ENCODE peak calls at places on chromosomes 6 and 20, in six cellular contexts. N is neuronal stem cell, M is H9, F is H1, Z is mesenchymal stem cell, I is trophoblast cell. H is an unnamed sample.

GRCh38 chr6:145544514-145544913 is 190.8 kb downstream of the EPM2A start:
- DNase-seq in M (no peak), N (no peak), F (no peak), I (no peak), Z (no peak), H (no peak)

GRCh38 chr6:114055319-114055718 is 84.4 kb upstream of the HDAC2 start:
- DNase-seq in M (no peak), F (no peak), I (no peak), N (no peak), Z (no peak), H (no peak)

GRCh38 chr20:1263853-1264252 is 2.2 kb upstream of the SNPH start:
- DNase-seq in Z (peak), F (no peak), N (no peak), M (no peak), I (no peak), H (peak)

GRCh38 chr6:157535354-157536217 is 154.6 kb downstream of the ZDHHC14 start:
- DNase-seq in I (no peak), M (no peak), F (no peak), Z (peak), N (no peak), H (peak)

GRCh38 chr6:10205892-10206291 is 209.0 kb downstream of the TFAP2A start:
- DNase-seq in I (no peak), N (no peak), Z (no peak), F (no peak), M (no peak), H (no peak)

GRCh38 chr6:38387994-38388393 is 251.7 kb downstream of the BTBD9 start:
- DNase-seq in I (no peak), N (no peak), M (no peak), Z (no peak), F (no peak), H (peak)

GRCh38 chr6:167505199-167505598 is 180.3 kb downstream of the TTLL2 start:
- DNase-seq in Z (no peak), N (no peak), F (no peak), I (no peak), M (no peak), H (no peak)

GRCh38 chr20:57108742-57109141 is 157.7 kb downstream of the BMP7 start:
- DNase-seq in I (no peak), F (no peak), N (no peak), Z (no peak), M (no peak), H (no peak)

GRCh38 chr20:51378171-51378928 is 164.2 kb downstream of the NFATC2 start:
- DNase-seq in N (no peak), M (peak), F (no peak), Z (no peak), I (no peak), H (no peak)

GRCh38 chr6:47446974-47447373 is 30.6 kb upstream of the CD2AP start:
- DNase-seq in M (no peak), I (no peak), N (no peak), Z (no peak), F (no peak), H (no peak)

GRCh38 chr6:166318227-166318626 is 10.0 kb upstream of the PRR18 start:
- DNase-seq in F (no peak), M (no peak), Z (no peak), I (peak), N (no peak), H (no peak)
- H4K91ac ChIP-seq in F (no peak), M (no peak), Z (no peak), I (no peak), N (no peak), H (no peak)

GRCh38 chr6:35354361-35355135 is 12.2 kb downstream of the PPARD start:
- DNase-seq in F (no peak), N (no peak), M (no peak), Z (peak), I (no peak), H (peak)
- H4K91ac ChIP-seq in F (no peak), N (no peak), M (no peak), Z (no peak), I (no peak), H (no peak)

DNA sequence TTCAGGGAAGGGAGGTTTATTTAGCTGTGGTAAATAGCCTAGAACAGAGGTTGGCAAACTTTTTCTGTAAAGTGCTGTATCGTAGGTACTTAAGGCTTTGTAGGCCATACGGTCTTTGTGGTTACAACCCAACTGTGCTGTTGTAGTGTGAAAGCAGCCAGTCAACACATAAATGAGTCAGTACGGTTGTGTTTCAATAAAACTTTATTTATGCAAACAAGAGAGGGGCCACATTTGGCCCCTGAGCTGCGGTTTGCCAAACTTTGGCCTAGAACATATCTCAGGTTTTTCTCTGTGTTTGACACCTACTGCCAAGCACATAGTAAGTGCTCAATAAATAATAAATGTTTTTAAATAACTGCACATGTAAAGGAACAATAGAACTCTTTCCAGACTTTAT is 102.2 kb downstream of the RNF144B start:
- DNase-seq in Z (no peak), I (no peak), F (no peak), N (no peak), M (no peak), H (no peak)
- H4K91ac ChIP-seq in Z (no peak), I (no peak), F (no peak), N (no peak), M (no peak), H (no peak)

DNA sequence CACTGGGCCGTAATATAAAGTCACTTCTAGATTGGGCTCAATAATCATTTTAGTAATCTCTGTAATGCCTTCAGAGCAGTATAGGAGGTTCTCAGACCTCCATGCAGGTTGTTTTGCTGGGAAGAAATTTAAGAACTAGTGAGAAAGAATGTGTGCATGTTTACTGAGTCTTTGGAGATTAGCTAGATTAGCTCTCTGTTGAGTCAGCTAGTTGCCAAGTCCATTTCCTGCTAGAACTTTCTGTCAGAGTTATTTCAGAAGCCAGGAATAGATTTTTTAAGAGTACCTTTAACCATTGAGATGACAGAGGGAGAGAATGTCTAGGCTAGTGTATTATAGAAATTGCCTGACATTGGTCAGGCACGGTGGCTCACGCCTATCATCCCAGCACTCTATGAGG is 33.3 kb downstream of the ORC3 start:
- DNase-seq in I (peak), Z (peak), M (no peak), N (no peak), F (no peak), H (peak)
- H4K91ac ChIP-seq in I (no peak), Z (no peak), M (no peak), N (no peak), F (no peak), H (no peak)

DNA sequence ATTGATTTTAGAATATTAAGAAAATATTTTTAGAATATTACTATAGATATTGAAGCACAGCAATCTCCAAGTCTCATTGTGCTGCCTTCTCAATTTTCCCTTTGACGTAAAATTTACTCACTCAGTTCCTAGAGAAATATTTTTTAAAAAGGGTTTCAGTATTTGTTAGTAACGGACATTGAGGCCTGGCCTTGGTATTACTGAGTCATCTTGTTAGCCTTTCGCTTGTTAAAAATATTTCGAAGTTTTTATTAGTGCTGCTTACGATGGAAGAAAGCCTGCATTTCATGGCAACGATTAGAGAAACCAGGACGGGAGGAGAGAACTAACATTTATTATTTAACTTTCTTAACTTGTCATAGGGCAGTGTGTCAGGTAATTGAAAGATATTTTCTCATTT is 82.2 kb downstream of the TIAM2 start:
- DNase-seq in M (no peak), I (no peak), N (no peak), F (no peak), Z (no peak), H (no peak)
- H4K91ac ChIP-seq in M (no peak), I (no peak), N (no peak), F (no peak), Z (no peak), H (no peak)

GRCh38 chr6:105620878-105621277 is 218.0 kb upstream of the PREP start:
- DNase-seq in Z (no peak), M (no peak), N (no peak), I (no peak), F (no peak), H (peak)

GRCh38 chr6:105619971-105620741 is 217.3 kb upstream of the PREP start:
- DNase-seq in I (no peak), F (no peak), M (no peak), Z (no peak), N (no peak), H (no peak)

GRCh38 chr6:105616521-105616920 is 213.6 kb upstream of the PREP start:
- DNase-seq in Z (no peak), F (no peak), I (no peak), N (no peak), M (no peak), H (no peak)

GRCh38 chr6:105621564-105622175 is 218.8 kb upstream of the PREP start:
- DNase-seq in M (no peak), N (no peak), I (no peak), Z (no peak), F (no peak), H (no peak)

DNA sequence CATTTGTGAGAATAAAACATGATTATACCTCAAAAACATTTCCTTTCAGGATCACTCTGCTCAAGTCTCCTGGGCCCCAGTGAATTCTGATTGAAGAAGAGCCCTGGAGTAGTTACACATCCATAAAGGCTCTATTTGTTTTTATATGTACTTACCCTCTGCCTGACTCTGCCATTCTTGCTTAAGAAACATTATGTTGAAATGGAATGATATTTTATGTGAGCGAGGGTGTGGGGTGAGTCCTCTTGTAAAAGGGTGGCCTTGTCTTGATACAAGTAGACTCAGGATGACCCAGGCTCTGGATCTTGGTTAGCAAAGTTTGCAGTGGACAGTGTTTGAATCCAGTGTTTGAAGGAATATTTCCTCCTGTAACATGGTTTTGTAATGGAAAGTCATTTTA is 215.4 kb upstream of the PREP start:
- DNase-seq in M (no peak), Z (no peak), I (no peak), F (no peak), N (no peak), H (no peak)
- H4K91ac ChIP-seq in M (no peak), Z (no peak), I (no peak), F (no peak), N (no peak), H (no peak)

GRCh38 chr6:53005667-53006250 is 10.7 kb upstream of the GSTA4 start:
- DNase-seq in Z (no peak), N (no peak), I (no peak), F (no peak), M (peak), H (no peak)

GRCh38 chr6:53014034-53014433 is 18.9 kb upstream of the GSTA4 start:
- DNase-seq in F (no peak), N (no peak), M (no peak), I (no peak), Z (peak), H (peak)

GRCh38 chr6:53011993-53012392 is 16.9 kb upstream of the GSTA4 start:
- DNase-seq in N (no peak), F (no peak), M (no peak), I (peak), Z (peak), H (peak)

GRCh38 chr6:53009511-53009910 is 14.4 kb upstream of the GSTA4 start:
- DNase-seq in F (no peak), M (no peak), Z (no peak), I (no peak), N (no peak), H (no peak)

GRCh38 chr6:53009056-53009455 is 14.0 kb upstream of the GSTA4 start:
- DNase-seq in F (no peak), I (no peak), M (no peak), N (no peak), Z (no peak), H (no peak)
- H4K91ac ChIP-seq in F (no peak), I (no peak), M (no peak), N (no peak), Z (no peak), H (no peak)

DNA sequence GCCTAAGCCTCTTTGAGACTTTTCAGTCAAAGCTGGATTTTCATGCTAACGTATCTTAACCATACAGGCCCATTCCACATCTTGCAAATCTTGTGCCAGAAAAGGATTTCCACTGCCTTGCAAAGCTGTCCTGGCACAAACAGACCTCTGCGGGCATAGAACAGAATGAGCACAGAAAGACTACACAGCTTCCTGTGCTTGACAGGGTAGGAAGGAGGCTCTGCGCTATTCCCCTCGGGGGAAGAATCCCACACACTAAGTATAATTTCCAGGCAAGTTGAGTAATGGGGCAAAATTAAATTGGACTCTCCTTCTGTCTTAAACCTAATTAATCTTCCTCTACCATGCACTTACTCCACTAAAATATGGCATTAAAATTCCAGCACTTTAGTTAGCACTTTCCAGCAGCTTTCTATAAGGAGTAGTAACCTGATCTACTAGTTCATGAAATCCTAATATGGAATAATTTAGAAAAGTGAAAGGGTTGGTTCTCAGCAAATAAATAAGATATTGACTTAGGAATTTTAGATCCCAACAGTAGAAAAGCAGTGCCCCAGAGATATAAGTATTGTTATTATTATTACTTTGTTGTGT is 532.1 kb upstream of the JAG1 start:
- DNase-seq in M (no peak), I (no peak), F (no peak), N (no peak), Z (no peak), H (no peak)
- H4K91ac ChIP-seq in M (no peak), I (peak), F (no peak), N (no peak), Z (no peak), H (no peak)

H was measured in IMR-90.